ENCODE peak calls at places on chromosomes 4 and X, in ten cellular contexts. One of them, this sample, is unnamed.
A peak's percentile ranks its signal among the peaks of the same experiment; 100 is the strongest.

GRCh38 chr4:186904104-186904503 is 180.4 kb upstream of the FAT1 start:
- DNase-seq in coronary artery: no peak
- DNase-seq in foreskin keratinocyte: peak; percentile 75
- DNase-seq in astrocyte: peak; percentile 88
- DNase-seq in AG09319: peak; percentile 34
- DNase-seq in breast epithelium: no peak
- DNase-seq in psoas muscle: no peak
- DNase-seq in GM12865: no peak
- DNase-seq in lower lobe of right lung: no peak
- DNase-seq in HepG2: peak; percentile 47
- DNase-seq in this sample: no peak

GRCh38 chrX:11665144-11666040 is at the start of gene ARHGAP6:
- DNase-seq in coronary artery: no peak
- DNase-seq in foreskin keratinocyte: peak; percentile 33
- DNase-seq in astrocyte: peak; percentile 40
- DNase-seq in AG09319: peak; percentile 12
- DNase-seq in breast epithelium: no peak
- DNase-seq in psoas muscle: peak; percentile 82
- DNase-seq in GM12865: peak; percentile 29
- DNase-seq in lower lobe of right lung: peak; percentile 33
- DNase-seq in HepG2: no peak
- DNase-seq in this sample: no peak

GRCh38 chr4:22170353-22170752 is 221.8 kb upstream of the KCNIP4 start:
- DNase-seq in coronary artery: no peak
- DNase-seq in foreskin keratinocyte: peak; percentile 46
- DNase-seq in astrocyte: peak; percentile 90
- DNase-seq in AG09319: no peak
- DNase-seq in breast epithelium: no peak
- DNase-seq in psoas muscle: no peak
- DNase-seq in GM12865: no peak
- DNase-seq in lower lobe of right lung: no peak
- DNase-seq in HepG2: no peak
- DNase-seq in this sample: no peak

GRCh38 chrX:39745782-39746181 is 352.0 kb downstream of the BCOR start:
- DNase-seq in coronary artery: no peak
- DNase-seq in foreskin keratinocyte: no peak
- DNase-seq in astrocyte: no peak
- DNase-seq in AG09319: no peak
- DNase-seq in breast epithelium: no peak
- DNase-seq in psoas muscle: no peak
- DNase-seq in GM12865: no peak
- DNase-seq in lower lobe of right lung: no peak
- DNase-seq in HepG2: no peak
- DNase-seq in this sample: no peak

GRCh38 chr4:84965558-84966381 is 720 bp downstream of the WDFY3 start:
- DNase-seq in coronary artery: peak; percentile 74
- DNase-seq in foreskin keratinocyte: peak; percentile 6
- DNase-seq in astrocyte: no peak
- DNase-seq in AG09319: no peak
- DNase-seq in breast epithelium: peak; percentile 20
- DNase-seq in psoas muscle: peak; percentile 74
- DNase-seq in GM12865: peak; percentile 18
- DNase-seq in lower lobe of right lung: peak; percentile 68
- DNase-seq in HepG2: peak; percentile 14
- DNase-seq in this sample: peak; percentile 30

GRCh38 chr4:139576219-139576618 is 20.2 kb upstream of the SETD7 start:
- DNase-seq in coronary artery: no peak
- DNase-seq in foreskin keratinocyte: no peak
- DNase-seq in astrocyte: peak; percentile 78
- DNase-seq in AG09319: no peak
- DNase-seq in breast epithelium: no peak
- DNase-seq in psoas muscle: no peak
- DNase-seq in GM12865: no peak
- DNase-seq in lower lobe of right lung: no peak
- DNase-seq in HepG2: no peak
- DNase-seq in this sample: no peak

GRCh38 chrX:13894888-13895564 is 78.1 kb upstream of the GPM6B start:
- DNase-seq in coronary artery: no peak
- DNase-seq in foreskin keratinocyte: no peak
- DNase-seq in astrocyte: no peak
- DNase-seq in AG09319: no peak
- DNase-seq in breast epithelium: no peak
- DNase-seq in psoas muscle: no peak
- DNase-seq in GM12865: no peak
- DNase-seq in lower lobe of right lung: no peak
- DNase-seq in HepG2: no peak
- DNase-seq in this sample: no peak

GRCh38 chrX:30702736-30703135 is 49.5 kb downstream of the GK start:
- DNase-seq in coronary artery: no peak
- DNase-seq in foreskin keratinocyte: no peak
- DNase-seq in astrocyte: peak; percentile 78
- DNase-seq in AG09319: peak; percentile 67
- DNase-seq in breast epithelium: no peak
- DNase-seq in psoas muscle: no peak
- DNase-seq in GM12865: no peak
- DNase-seq in lower lobe of right lung: no peak
- DNase-seq in HepG2: no peak
- DNase-seq in this sample: no peak

GRCh38 chrX:132216806-132217202 is 2.4 kb downstream of the RAP2C start:
- DNase-seq in coronary artery: no peak
- DNase-seq in foreskin keratinocyte: peak; percentile 19
- DNase-seq in astrocyte: peak; percentile 33
- DNase-seq in AG09319: no peak
- DNase-seq in breast epithelium: no peak
- DNase-seq in psoas muscle: no peak
- DNase-seq in GM12865: peak; percentile 45
- DNase-seq in lower lobe of right lung: no peak
- DNase-seq in HepG2: no peak
- DNase-seq in this sample: no peak

GRCh38 chrX:71420686-71421085 is 54.5 kb downstream of the TAF1 start:
- DNase-seq in coronary artery: no peak
- DNase-seq in foreskin keratinocyte: no peak
- DNase-seq in astrocyte: no peak
- DNase-seq in AG09319: no peak
- DNase-seq in breast epithelium: no peak
- DNase-seq in psoas muscle: no peak
- DNase-seq in GM12865: no peak
- DNase-seq in lower lobe of right lung: no peak
- DNase-seq in HepG2: no peak
- DNase-seq in this sample: no peak

GRCh38 chr4:144818136-144818535 is 172.2 kb downstream of the HHIP start:
- DNase-seq in coronary artery: no peak
- DNase-seq in foreskin keratinocyte: no peak
- DNase-seq in astrocyte: no peak
- DNase-seq in AG09319: no peak
- DNase-seq in breast epithelium: no peak
- DNase-seq in psoas muscle: no peak
- DNase-seq in GM12865: no peak
- DNase-seq in lower lobe of right lung: no peak
- DNase-seq in HepG2: no peak
- DNase-seq in this sample: no peak

GRCh38 chr4:15001248-15001824 is 945 bp upstream of the CPEB2 start:
- DNase-seq in coronary artery: peak; percentile 95
- DNase-seq in foreskin keratinocyte: peak; percentile 90
- DNase-seq in astrocyte: peak; percentile 90
- DNase-seq in AG09319: peak; percentile 85
- DNase-seq in breast epithelium: peak; percentile 78
- DNase-seq in psoas muscle: peak; percentile 85
- DNase-seq in GM12865: peak; percentile 83
- DNase-seq in lower lobe of right lung: peak; percentile 80
- DNase-seq in HepG2: peak; percentile 17
- DNase-seq in this sample: no peak

GRCh38 chr4:3689006-3689405 is 77.2 kb upstream of the ADRA2C start:
- DNase-seq in coronary artery: no peak
- DNase-seq in foreskin keratinocyte: no peak
- DNase-seq in astrocyte: no peak
- DNase-seq in AG09319: no peak
- DNase-seq in breast epithelium: no peak
- DNase-seq in psoas muscle: peak; percentile 35
- DNase-seq in GM12865: no peak
- DNase-seq in lower lobe of right lung: no peak
- DNase-seq in HepG2: no peak
- DNase-seq in this sample: no peak

GRCh38 chr4:147732516-147733193 is 767 bp downstream of the ARHGAP10 start:
- DNase-seq in coronary artery: peak; percentile 75
- DNase-seq in foreskin keratinocyte: peak; percentile 28
- DNase-seq in astrocyte: peak; percentile 35
- DNase-seq in AG09319: no peak
- DNase-seq in breast epithelium: no peak
- DNase-seq in psoas muscle: peak; percentile 69
- DNase-seq in GM12865: peak; percentile 44
- DNase-seq in lower lobe of right lung: peak; percentile 48
- DNase-seq in HepG2: no peak
- DNase-seq in this sample: no peak

GRCh38 chr4:52861879-52862604 is at the start of gene RASL11B:
- DNase-seq in coronary artery: peak; percentile 85
- DNase-seq in foreskin keratinocyte: peak; percentile 37
- DNase-seq in astrocyte: peak; percentile 34
- DNase-seq in AG09319: peak; percentile 25
- DNase-seq in breast epithelium: peak; percentile 68
- DNase-seq in psoas muscle: peak; percentile 89
- DNase-seq in GM12865: peak; percentile 78
- DNase-seq in lower lobe of right lung: peak; percentile 84
- DNase-seq in HepG2: peak; percentile 20
- DNase-seq in this sample: peak; percentile 74

GRCh38 chr4:46270986-46271596 is 118.8 kb downstream of the GABRA2 start:
- DNase-seq in coronary artery: no peak
- DNase-seq in foreskin keratinocyte: no peak
- DNase-seq in astrocyte: peak; percentile 1
- DNase-seq in AG09319: no peak
- DNase-seq in breast epithelium: no peak
- DNase-seq in psoas muscle: no peak
- DNase-seq in GM12865: peak; percentile 35
- DNase-seq in lower lobe of right lung: no peak
- DNase-seq in HepG2: peak; percentile 17
- DNase-seq in this sample: no peak

GRCh38 chrX:53091354-53091753 is 2.6 kb upstream of the KANTR start:
- DNase-seq in coronary artery: no peak
- DNase-seq in foreskin keratinocyte: no peak
- DNase-seq in astrocyte: no peak
- DNase-seq in AG09319: no peak
- DNase-seq in breast epithelium: no peak
- DNase-seq in psoas muscle: no peak
- DNase-seq in GM12865: no peak
- DNase-seq in lower lobe of right lung: peak; percentile 58
- DNase-seq in HepG2: no peak
- DNase-seq in this sample: no peak

GRCh38 chrX:9231491-9231890 is 197.6 kb upstream of the FAM9B start:
- DNase-seq in coronary artery: no peak
- DNase-seq in foreskin keratinocyte: no peak
- DNase-seq in astrocyte: peak; percentile 14
- DNase-seq in AG09319: no peak
- DNase-seq in breast epithelium: no peak
- DNase-seq in psoas muscle: no peak
- DNase-seq in GM12865: no peak
- DNase-seq in lower lobe of right lung: no peak
- DNase-seq in HepG2: no peak
- DNase-seq in this sample: no peak

GRCh38 chr4:183348706-183349659 is 26.8 kb upstream of the CLDN24 start:
- DNase-seq in coronary artery: no peak
- DNase-seq in foreskin keratinocyte: peak; percentile 44
- DNase-seq in astrocyte: peak; percentile 95
- DNase-seq in AG09319: peak; percentile 95
- DNase-seq in breast epithelium: no peak
- DNase-seq in psoas muscle: no peak
- DNase-seq in GM12865: no peak
- DNase-seq in lower lobe of right lung: no peak
- DNase-seq in HepG2: no peak
- DNase-seq in this sample: no peak

GRCh38 chrX:119067023-119067739 is 5.6 kb upstream of the CT47C1 start:
- DNase-seq in coronary artery: no peak
- DNase-seq in foreskin keratinocyte: peak; percentile 2
- DNase-seq in astrocyte: peak; percentile 7
- DNase-seq in AG09319: peak; percentile 7
- DNase-seq in breast epithelium: peak; percentile 26
- DNase-seq in psoas muscle: peak; percentile 60
- DNase-seq in GM12865: peak; percentile 10
- DNase-seq in lower lobe of right lung: peak; percentile 51
- DNase-seq in HepG2: peak; percentile 4
- DNase-seq in this sample: no peak

GRCh38 chrX:107450823-107451509 is 1.5 kb downstream of the FRMPD3 start:
- DNase-seq in coronary artery: no peak
- DNase-seq in foreskin keratinocyte: no peak
- DNase-seq in astrocyte: no peak
- DNase-seq in AG09319: no peak
- DNase-seq in breast epithelium: no peak
- DNase-seq in psoas muscle: no peak
- DNase-seq in GM12865: peak; percentile 10
- DNase-seq in lower lobe of right lung: no peak
- DNase-seq in HepG2: no peak
- DNase-seq in this sample: no peak

GRCh38 chr4:16991455-16991854 is 93.0 kb upstream of the LDB2 start:
- DNase-seq in coronary artery: no peak
- DNase-seq in foreskin keratinocyte: no peak
- DNase-seq in astrocyte: no peak
- DNase-seq in AG09319: no peak
- DNase-seq in breast epithelium: no peak
- DNase-seq in psoas muscle: no peak
- DNase-seq in GM12865: no peak
- DNase-seq in lower lobe of right lung: no peak
- DNase-seq in HepG2: no peak
- DNase-seq in this sample: no peak
- TF ChIP-seq CTCF in coronary artery: no peak
- TF ChIP-seq CTCF in foreskin keratinocyte: no peak
- TF ChIP-seq CTCF in astrocyte: no peak
- TF ChIP-seq CTCF in AG09319: no peak
- TF ChIP-seq CTCF in breast epithelium: no peak
- TF ChIP-seq CTCF in psoas muscle: no peak
- TF ChIP-seq CTCF in GM12865: no peak
- TF ChIP-seq CTCF in lower lobe of right lung: no peak
- TF ChIP-seq CTCF in HepG2: no peak
- TF ChIP-seq CTCF in this sample: no peak

GRCh38 chr4:18568600-18568999 is 547.0 kb upstream of the LCORL start:
- DNase-seq in coronary artery: no peak
- DNase-seq in foreskin keratinocyte: no peak
- DNase-seq in astrocyte: no peak
- DNase-seq in AG09319: no peak
- DNase-seq in breast epithelium: no peak
- DNase-seq in psoas muscle: no peak
- DNase-seq in GM12865: no peak
- DNase-seq in lower lobe of right lung: no peak
- DNase-seq in HepG2: no peak
- DNase-seq in this sample: no peak
- TF ChIP-seq CTCF in coronary artery: no peak
- TF ChIP-seq CTCF in foreskin keratinocyte: no peak
- TF ChIP-seq CTCF in astrocyte: no peak
- TF ChIP-seq CTCF in AG09319: no peak
- TF ChIP-seq CTCF in breast epithelium: no peak
- TF ChIP-seq CTCF in psoas muscle: no peak
- TF ChIP-seq CTCF in GM12865: no peak
- TF ChIP-seq CTCF in lower lobe of right lung: peak; percentile 11
- TF ChIP-seq CTCF in HepG2: peak; percentile 45
- TF ChIP-seq CTCF in this sample: peak; percentile 42

GRCh38 chr4:134695433-134695832 is 493.8 kb upstream of the PABPC4L start:
- DNase-seq in coronary artery: no peak
- DNase-seq in foreskin keratinocyte: no peak
- DNase-seq in astrocyte: no peak
- DNase-seq in AG09319: no peak
- DNase-seq in breast epithelium: no peak
- DNase-seq in psoas muscle: no peak
- DNase-seq in GM12865: no peak
- DNase-seq in lower lobe of right lung: no peak
- DNase-seq in HepG2: no peak
- DNase-seq in this sample: no peak
- TF ChIP-seq CTCF in coronary artery: no peak
- TF ChIP-seq CTCF in foreskin keratinocyte: no peak
- TF ChIP-seq CTCF in astrocyte: no peak
- TF ChIP-seq CTCF in AG09319: no peak
- TF ChIP-seq CTCF in breast epithelium: no peak
- TF ChIP-seq CTCF in psoas muscle: no peak
- TF ChIP-seq CTCF in GM12865: no peak
- TF ChIP-seq CTCF in lower lobe of right lung: no peak
- TF ChIP-seq CTCF in HepG2: no peak
- TF ChIP-seq CTCF in this sample: no peak

GRCh38 chrX:24478516-24478915 is 13.4 kb downstream of the PDK3 start:
- DNase-seq in coronary artery: no peak
- DNase-seq in foreskin keratinocyte: no peak
- DNase-seq in astrocyte: no peak
- DNase-seq in AG09319: no peak
- DNase-seq in breast epithelium: no peak
- DNase-seq in psoas muscle: no peak
- DNase-seq in GM12865: no peak
- DNase-seq in lower lobe of right lung: no peak
- DNase-seq in HepG2: no peak
- DNase-seq in this sample: no peak
- TF ChIP-seq CTCF in coronary artery: no peak
- TF ChIP-seq CTCF in foreskin keratinocyte: no peak
- TF ChIP-seq CTCF in astrocyte: no peak
- TF ChIP-seq CTCF in AG09319: no peak
- TF ChIP-seq CTCF in breast epithelium: no peak
- TF ChIP-seq CTCF in psoas muscle: no peak
- TF ChIP-seq CTCF in GM12865: no peak
- TF ChIP-seq CTCF in lower lobe of right lung: no peak
- TF ChIP-seq CTCF in HepG2: no peak
- TF ChIP-seq CTCF in this sample: no peak

This sample was measured in D721Med.